ENCODE peak calls at places on chromosomes 13 and 19, in nine cellular contexts. F is foreskin fibroblast, V is left colon, K is amniotic epithelial cell, N is DND-41, R is DMS79 treated with DMSO at 0.1 percent for 48 hours, J is mucosa of descending colon, C is LoVo, H is HS-5. E is an unnamed sample.

GRCh38 chr19:43152217-43152616 is 34.1 kb downstream of the PSG5 start:
- DNase-seq in R (no peak), J (no peak), N (no peak), K (peak), V (no peak), F (no peak), C (no peak), H (no peak), E (no peak)

GRCh38 chr13:23427342-23428182 is 5.9 kb downstream of the SACS start:
- DNase-seq in K (peak), N (no peak), H (peak), C (no peak), J (no peak), F (peak), V (peak), R (no peak), E (no peak)

GRCh38 chr13:46668302-46668720 is 115.3 kb downstream of the LRCH1 start:
- DNase-seq in J (no peak), N (no peak), F (peak), C (no peak), R (peak), K (peak), V (peak), H (peak), E (no peak)

GRCh38 chr19:2149980-2150793 is 1.2 kb downstream of the AP3D1 start:
- DNase-seq in C (peak), J (peak), K (peak), F (no peak), N (no peak), V (peak), H (no peak), R (no peak), E (peak)

GRCh38 chr19:48896191-48896720 is 2.3 kb downstream of the TULP2 start:
- DNase-seq in F (no peak), J (peak), C (no peak), N (peak), H (no peak), V (no peak), K (no peak), R (no peak), E (no peak)

GRCh38 chr19:16200776-16201391 is 3.2 kb downstream of the AP1M1 start:
- DNase-seq in C (no peak), R (no peak), J (no peak), F (no peak), N (no peak), H (no peak), V (no peak), K (no peak), E (peak)

GRCh38 chr19:31436121-31436776 is 87.0 kb upstream of the TSHZ3 start:
- DNase-seq in K (peak), R (peak), V (no peak), F (no peak), C (no peak), H (no peak), J (no peak), N (no peak), E (no peak)

GRCh38 chr19:50794778-50795664 is 4.8 kb downstream of the ACP4 start:
- DNase-seq in C (no peak), H (no peak), R (no peak), N (peak), V (no peak), K (no peak), J (peak), F (no peak), E (no peak)

GRCh38 chr13:27034678-27035111 is 136.9 kb downstream of the USP12 start:
- DNase-seq in R (no peak), V (no peak), J (no peak), F (peak), H (no peak), C (no peak), K (no peak), N (no peak), E (no peak)

E was measured in small intestine.